ENCODE peak calls at places on chromosomes 13 and 19, in seven cellular contexts. D is activated CD4-positive, alpha-beta T cell treated with anti-CD3 and anti-CD28 coated beads, Interleukin-2, amount 10 ng/mL, durations not matched to agents 7 days and 5 days; P is CD8-positive, alpha-beta memory T cell; S is amniotic stem cell; T is IMR-90; X is right atrium auricular region; N is neural crest cell. V is an unnamed sample.

GRCh38 chr13:114263590-114263989 is 17.8 kb upstream of the UPF3A start:
- DNase-seq in D (peak), P (peak), S (no peak), T (no peak), X (no peak), N (no peak), V (no peak)

GRCh38 chr13:111258637-111259036 is 61.8 kb upstream of the TEX29 start:
- DNase-seq in D (no peak), P (no peak), S (no peak), T (no peak), X (no peak), N (no peak), V (no peak)

GRCh38 chr13:23865065-23865464 is 24.1 kb downstream of the MIPEP start:
- DNase-seq in D (no peak), P (no peak), S (no peak), T (peak), X (no peak), N (no peak), V (no peak)

GRCh38 chr13:25659091-25659502 is 287.3 kb downstream of the ATP8A2 start:
- DNase-seq in D (no peak), P (no peak), S (peak), T (no peak), X (no peak), N (no peak), V (no peak)

GRCh38 chr19:16613841-16614240 is 14.2 kb downstream of the MED26 start:
- DNase-seq in D (no peak), P (no peak), S (no peak), T (no peak), X (no peak), N (no peak), V (no peak)

GRCh38 chr13:97944396-97945029 is 9.0 kb upstream of the IPO5 start:
- DNase-seq in D (no peak), P (no peak), S (peak), T (peak), X (no peak), N (no peak), V (no peak)

GRCh38 chr13:96766311-96766710 is 228.0 kb downstream of the OXGR1 start:
- DNase-seq in D (no peak), P (no peak), S (no peak), T (no peak), X (no peak), N (no peak), V (no peak)

GRCh38 chr13:42883142-42883541 is 101.8 kb downstream of the FAM216B start:
- DNase-seq in D (no peak), P (no peak), S (no peak), T (no peak), X (no peak), N (no peak), V (no peak)

GRCh38 chr19:12364391-12365093 is 941 bp downstream of the ZNF442 start:
- DNase-seq in D (peak), P (no peak), S (peak), T (peak), X (peak), N (peak), V (no peak)

GRCh38 chr19:11383706-11384048 is 437 bp downstream of the EPOR start:
- DNase-seq in D (no peak), P (no peak), S (no peak), T (no peak), X (no peak), N (no peak), V (no peak)

GRCh38 chr19:8109890-8110662 is 39.3 kb downstream of the FBN3 start:
- DNase-seq in D (no peak), P (no peak), S (no peak), T (no peak), X (no peak), N (no peak), V (no peak)

GRCh38 chr13:64371045-64371444 is 2859.1 kb downstream of the PCDH9 start:
- DNase-seq in D (no peak), P (no peak), S (no peak), T (peak), X (no peak), N (no peak), V (peak)

GRCh38 chr13:103537616-103538015 is 471.4 kb upstream of the SLC10A2 start:
- DNase-seq in D (no peak), P (no peak), S (no peak), T (no peak), X (no peak), N (no peak), V (no peak)

GRCh38 chr19:45040059-45040767 is 1.4 kb downstream of the CLASRP start:
- DNase-seq in D (no peak), P (no peak), S (no peak), T (no peak), X (no peak), N (no peak), V (no peak)